ENCODE peak calls at places on chromosomes 2 and 18, in four cellular contexts. S, P, G and A are unnamed samples.

GRCh38 chr2:1730047-1730937 is 14.0 kb downstream of the PXDN start:
- DNase-seq in G (no peak), P (peak), S (no peak), A (no peak)

GRCh38 chr2:172052000-172052983 is 33.0 kb upstream of the DLX1 start:
- DNase-seq in G (peak), S (no peak), P (no peak), A (no peak)

GRCh38 chr2:174004900-174005605 is 39.9 kb upstream of the SP3 start:
- DNase-seq in G (no peak), S (no peak), P (no peak), A (no peak)

GRCh38 chr2:196434217-196434616 is 205.3 kb upstream of the CCDC150 start:
- DNase-seq in S (no peak), P (no peak), G (no peak), A (no peak)

GRCh38 chr2:215950009-215950408 is 63.3 kb downstream of the MREG start:
- DNase-seq in S (no peak), G (peak), P (no peak), A (peak)

GRCh38 chr2:83331810-83332209 is 1127.3 kb downstream of the SUCLG1 start:
- DNase-seq in P (no peak), S (no peak), G (no peak), A (no peak)

GRCh38 chr18:35076556-35076955 is 35.3 kb downstream of the MAPRE2 start:
- DNase-seq in G (peak), P (no peak), S (no peak), A (no peak)

GRCh38 chr18:65227970-65228369 is 522.8 kb upstream of the CDH7 start:
- DNase-seq in G (no peak), S (no peak), P (no peak), A (no peak)

GRCh38 chr2:43057026-43057741 is 169.2 kb downstream of the ZFP36L2 start:
- DNase-seq in G (no peak), S (no peak), P (no peak), A (no peak)

GRCh38 chr2:181934694-181935093 is 43.2 kb downstream of the ITPRID2 start:
- DNase-seq in P (no peak), S (no peak), G (no peak), A (no peak)